ENCODE peak calls at places on chromosomes 16 and 17, in five cellular contexts. E is AG09319, M is ovary, Q is D721Med, C is lower leg skin. Z is an unnamed sample.

GRCh38 chr17:50034504-50035364 is 21.2 kb upstream of the ITGA3 start:
- DNase-seq in E (no peak), M (no peak), Q (no peak), C (no peak), Z (no peak)

GRCh38 chr16:30369091-30369937 is 980 bp downstream of the TBC1D10B start:
- DNase-seq in E (no peak), M (peak), Q (no peak), C (no peak), Z (no peak)

GRCh38 chr16:75758215-75758614 is 31.9 kb upstream of the CPHXL start:
- DNase-seq in E (no peak), M (no peak), Q (no peak), C (no peak), Z (no peak)

GRCh38 chr17:31269597-31269996 is 27.4 kb downstream of the OMG start:
- DNase-seq in E (peak), M (no peak), Q (no peak), C (no peak), Z (no peak)

GRCh38 chr16:82634955-82635610 is 8.3 kb downstream of the CDH13 start:
- DNase-seq in E (no peak), M (no peak), Q (no peak), C (no peak), Z (no peak)

GRCh38 chr16:58222532-58223316 is 24.8 kb upstream of the CSNK2A2 start:
- DNase-seq in E (no peak), M (no peak), Q (no peak), C (no peak), Z (no peak)

GRCh38 chr17:67151717-67152116 is 93.3 kb downstream of the HELZ start:
- DNase-seq in E (no peak), M (no peak), Q (no peak), C (no peak), Z (no peak)

GRCh38 chr17:48240562-48241130 is 133.1 kb downstream of the SNX11 start:
- DNase-seq in E (no peak), M (no peak), Q (no peak), C (no peak), Z (no peak)

GRCh38 chr17:142102-142661 is 4.8 kb downstream of the SCGB1C2 start:
- DNase-seq in E (no peak), M (peak), Q (no peak), C (peak), Z (no peak)

GRCh38 chr17:80036715-80037477 is 454 bp downstream of the CCDC40 start:
- DNase-seq in E (no peak), M (peak), Q (no peak), C (no peak), Z (no peak)

GRCh38 chr16:10088380-10088793 is 93.8 kb downstream of the GRIN2A start:
- DNase-seq in E (no peak), M (no peak), Q (no peak), C (no peak), Z (no peak)

GRCh38 chr16:75011634-75012307 is 12.9 kb downstream of the ZNRF1 start:
- DNase-seq in E (peak), M (no peak), Q (no peak), C (peak), Z (peak)

GRCh38 chr16:63629272-63629671 is 1492.6 kb downstream of the CDH11 start:
- DNase-seq in E (no peak), M (no peak), Q (no peak), C (no peak), Z (no peak)

GRCh38 chr17:72378414-72379395 is 257.9 kb downstream of the SOX9 start:
- DNase-seq in E (no peak), M (no peak), Q (no peak), C (no peak), Z (no peak)

GRCh38 chr16:50234771-50235556 is 31.4 kb upstream of the ADCY7 start:
- DNase-seq in E (no peak), M (no peak), Q (no peak), C (no peak), Z (no peak)

GRCh38 chr16:1538804-1539520 is 5.5 kb downstream of the TMEM204 start:
- DNase-seq in E (no peak), M (no peak), Q (peak), C (no peak), Z (no peak)

GRCh38 chr17:65627892-65628622 is 66.6 kb upstream of the AXIN2 start:
- DNase-seq in E (peak), M (peak), Q (no peak), C (no peak), Z (no peak)

GRCh38 chr17:9696279-9697044 is 51.1 kb downstream of the USP43 start:
- DNase-seq in E (no peak), M (no peak), Q (no peak), C (no peak), Z (no peak)
- TF ChIP-seq CTCF in E (no peak), M (no peak), Q (no peak), C (no peak), Z (no peak)

DNA sequence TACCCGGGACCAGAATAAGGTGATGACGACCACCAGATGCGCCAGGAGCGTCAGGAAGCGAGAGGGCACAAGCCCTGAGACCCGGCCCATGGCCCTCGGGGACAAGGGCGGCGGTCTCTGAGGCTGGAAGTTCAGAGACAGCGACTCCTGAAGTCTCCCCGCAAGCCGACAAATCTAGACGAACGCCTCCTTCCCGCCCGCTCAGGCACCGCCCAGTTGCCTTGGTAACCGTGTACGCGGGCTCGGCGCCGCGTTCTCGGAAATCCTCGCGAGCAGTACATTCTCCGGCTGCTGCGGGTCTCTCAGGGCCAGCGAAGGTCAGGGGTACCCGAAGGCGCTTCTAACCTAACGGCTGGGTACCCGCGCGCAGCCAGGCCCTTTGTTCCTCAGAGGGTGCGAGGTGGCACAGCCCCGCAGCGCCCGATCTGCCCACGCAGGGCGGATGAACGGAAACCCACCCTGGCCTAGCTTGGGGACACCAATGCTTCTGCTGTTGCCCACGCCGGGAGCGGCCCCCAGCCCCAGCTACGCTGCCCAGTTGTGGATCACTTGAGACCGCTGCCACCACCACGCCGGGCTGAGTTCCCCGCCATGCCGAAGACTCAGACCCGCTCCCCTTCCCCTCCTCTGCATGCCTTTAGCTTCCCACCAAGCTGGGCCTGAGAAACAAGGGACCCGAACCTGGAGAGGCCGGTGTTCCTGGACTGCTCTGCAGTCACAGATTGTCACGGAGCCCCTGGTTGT is at the start of gene TMEM107:
- DNase-seq in E (no peak), M (peak), Q (peak), C (peak), Z (peak)
- TF ChIP-seq CTCF in E (peak), M (no peak), Q (no peak), C (no peak), Z (no peak)

GRCh38 chr16:83887088-83887487 is 11.8 kb upstream of the MLYCD start:
- DNase-seq in E (no peak), M (no peak), Q (no peak), C (no peak), Z (no peak)
- TF ChIP-seq CTCF in E (peak), M (no peak), Q (peak), C (no peak), Z (peak)

DNA sequence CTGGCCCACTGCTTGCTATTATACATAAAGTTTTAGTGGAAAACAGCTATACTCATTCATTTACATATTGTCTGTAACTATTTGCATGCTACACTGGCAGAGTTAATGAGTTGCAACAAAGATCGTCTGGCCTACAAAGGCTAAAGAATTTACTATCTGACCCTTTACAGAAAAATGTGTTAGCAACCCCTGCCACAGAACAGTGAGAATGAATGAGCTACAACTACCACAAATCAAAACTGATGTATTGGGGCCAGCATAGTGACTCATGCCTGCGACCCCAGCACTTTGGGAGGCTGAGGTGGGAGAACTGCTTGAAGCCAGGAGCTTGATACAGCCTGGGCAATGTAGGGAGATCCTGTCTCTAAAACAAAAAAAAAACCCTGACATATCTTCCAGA is 92.7 kb downstream of the MYH11 start:
- DNase-seq in E (no peak), M (no peak), Q (no peak), C (no peak), Z (no peak)
- TF ChIP-seq CTCF in E (no peak), M (no peak), Q (no peak), C (no peak), Z (no peak)

GRCh38 chr17:69067274-69068047 is 6.7 kb upstream of the ABCA9 start:
- DNase-seq in E (no peak), M (no peak), Q (no peak), C (no peak), Z (no peak)
- TF ChIP-seq CTCF in E (no peak), M (no peak), Q (no peak), C (no peak), Z (no peak)

DNA sequence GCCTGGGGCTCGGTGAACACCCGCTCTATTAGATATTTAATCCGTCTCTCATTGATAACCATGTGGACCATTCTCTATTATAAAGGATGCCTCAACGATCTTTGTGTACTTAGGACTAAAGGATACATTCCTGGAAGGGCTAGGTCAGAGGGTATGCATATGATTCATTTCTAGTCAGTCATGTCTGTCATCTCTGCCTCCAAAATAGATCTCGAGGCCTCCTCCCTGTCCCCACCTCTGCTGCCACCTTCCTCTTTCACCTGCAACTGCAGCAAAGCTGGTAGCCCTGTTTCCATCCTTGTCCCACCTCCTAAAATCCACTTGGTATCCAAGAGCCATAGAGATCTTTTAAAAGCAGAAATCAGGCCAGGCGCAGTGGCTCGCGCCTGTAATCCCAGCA is 121.5 kb downstream of the KATNIP start:
- DNase-seq in E (no peak), M (no peak), Q (no peak), C (no peak), Z (no peak)
- TF ChIP-seq CTCF in E (no peak), M (no peak), Q (no peak), C (no peak), Z (no peak)

GRCh38 chr17:56309897-56310296 is 156.6 kb downstream of the ANKFN1 start:
- DNase-seq in E (no peak), M (no peak), Q (no peak), C (no peak), Z (no peak)

GRCh38 chr17:56300191-56300590 is 146.9 kb downstream of the ANKFN1 start:
- DNase-seq in E (no peak), M (no peak), Q (no peak), C (no peak), Z (no peak)

GRCh38 chr17:56310780-56311179 is 157.5 kb downstream of the ANKFN1 start:
- DNase-seq in E (no peak), M (no peak), Q (no peak), C (no peak), Z (no peak)

DNA sequence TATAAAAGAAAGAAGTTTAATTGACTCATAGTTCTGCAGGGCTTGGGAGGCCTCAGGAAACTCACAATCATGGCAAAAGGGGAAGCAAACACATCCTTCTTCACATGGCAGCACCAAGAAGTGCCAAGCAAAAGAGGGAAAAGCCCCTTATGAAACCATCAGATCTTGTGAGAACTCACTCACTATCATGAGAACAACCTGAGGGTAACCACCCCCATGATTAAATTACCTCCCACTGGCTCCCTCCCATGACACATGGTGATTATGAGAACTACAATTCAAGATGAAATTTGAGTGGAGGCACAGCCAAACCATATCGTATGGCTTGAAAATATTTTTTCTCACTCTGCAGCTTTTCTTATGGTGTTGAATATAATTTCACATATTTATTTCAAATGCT is 151.7 kb downstream of the ANKFN1 start:
- DNase-seq in E (no peak), M (no peak), Q (no peak), C (no peak), Z (no peak)
- TF ChIP-seq CTCF in E (no peak), M (no peak), Q (no peak), C (no peak), Z (no peak)

GRCh38 chr17:33651631-33652030 is 358.5 kb upstream of the ASIC2 start:
- DNase-seq in E (no peak), M (no peak), Q (no peak), C (no peak), Z (no peak)
- TF ChIP-seq CTCF in E (no peak), M (no peak), Q (no peak), C (no peak), Z (no peak)

Z was measured in GM13976.